ENCODE peak calls at places on chromosomes 7 and 10, in five cellular contexts. Y, I, W, O and B are unnamed samples. For H3K4me1 and H3K9me3, the result is how much of the 10 kb centered on the place peaks cover.

GRCh38 chr10:17523917-17524316 is 69.5 kb upstream of the ST8SIA6 start:
- DNase-seq in Y (no peak), I (peak), W (no peak), O (no peak), B (no peak)

GRCh38 chr10:34473174-34474059 is 341.7 kb downstream of the PARD3 start:
- DNase-seq in Y (no peak), I (no peak), W (no peak), O (no peak), B (no peak)

GRCh38 chr10:21493841-21494220 is 31.7 kb downstream of the SKIDA1 start:
- DNase-seq in Y (no peak), I (no peak), W (no peak), O (no peak), B (no peak)

GRCh38 chr7:43467846-43468245 is 115.1 kb upstream of the STK17A start:
- DNase-seq in Y (no peak), I (no peak), W (no peak), O (no peak), B (no peak)

GRCh38 chr10:3056280-3057037 is 10.9 kb upstream of the PFKP start:
- DNase-seq in Y (no peak), I (no peak), W (no peak), O (no peak), B (no peak)

GRCh38 chr10:110410329-110411046 is 87.2 kb upstream of the DUSP5 start:
- DNase-seq in Y (no peak), I (peak), W (no peak), O (no peak), B (no peak)

GRCh38 chr7:55280031-55280454 is 85.1 kb upstream of the LANCL2 start:
- DNase-seq in Y (peak), I (peak), W (peak), O (peak), B (peak)

GRCh38 chr10:58477122-58477521 is 35.5 kb upstream of the BICC1 start:
- DNase-seq in Y (no peak), I (no peak), W (no peak), O (peak), B (no peak)

GRCh38 chr10:129122846-129123245 is 344.2 kb upstream of the MGMT start:
- DNase-seq in Y (no peak), I (no peak), W (no peak), O (no peak), B (no peak)

GRCh38 chr10:96857613-96858012 is 25.5 kb downstream of the LCOR start:
- DNase-seq in Y (no peak), I (no peak), W (no peak), O (no peak), B (no peak)

GRCh38 chr7:76333388-76334101 is 25.2 kb downstream of the YWHAG start:
- DNase-seq in Y (peak), I (no peak), W (peak), O (peak), B (no peak)

GRCh38 chr10:100101526-100102076 is 19.9 kb upstream of the CPN1 start:
- DNase-seq in Y (no peak), I (peak), W (no peak), O (no peak), B (no peak)

GRCh38 chr10:66819691-66820090 is 106.1 kb upstream of the LRRTM3 start:
- DNase-seq in Y (no peak), I (no peak), W (no peak), O (no peak), B (no peak)

GRCh38 chr7:44608916-44609648 is 2.7 kb downstream of the OGDH start:
- DNase-seq in Y (no peak), I (no peak), W (no peak), O (no peak), B (no peak)

GRCh38 chr10:51257511-51258248 is 183.4 kb downstream of the PRKG1 start:
- DNase-seq in Y (no peak), I (no peak), W (no peak), O (no peak), B (no peak)

GRCh38 chr10:131848741-131849590 is 51.8 kb upstream of the PPP2R2D start:
- DNase-seq in Y (no peak), I (no peak), W (no peak), O (no peak), B (no peak)

GRCh38 chr7:123615344-123615743 is 13.7 kb downstream of the ASB15 start:
- DNase-seq in Y (no peak), I (no peak), W (no peak), O (no peak), B (no peak)

GRCh38 chr7:151342811-151343210 is 1.2 kb downstream of the NUB1 start:
- DNase-seq in Y (no peak), I (no peak), W (no peak), O (no peak), B (no peak)

GRCh38 chr10:113524539-113525490 is 28.0 kb upstream of the HABP2 start:
- DNase-seq in Y (no peak), I (no peak), W (no peak), O (no peak), B (no peak)

GRCh38 chr10:49310460-49310859 is 11.5 kb downstream of the C10orf71 start:
- DNase-seq in Y (no peak), I (no peak), W (no peak), O (no peak), B (no peak)

GRCh38 chr7:27409776-27410175 is 167.2 kb downstream of the EVX1 start:
- DNase-seq in Y (no peak), I (no peak), W (no peak), O (no peak), B (no peak)

GRCh38 chr10:17470246-17470645 is 15.9 kb upstream of the ST8SIA6 start:
- DNase-seq in Y (no peak), I (no peak), W (no peak), O (no peak), B (no peak)

GRCh38 chr7:112192236-112193154 is 13.7 kb downstream of the DOCK4 start:
- DNase-seq in Y (no peak), I (no peak), W (no peak), O (no peak), B (no peak)

GRCh38 chr10:19041176-19041575 is 7.4 kb upstream of the MALRD1 start:
- DNase-seq in Y (no peak), I (no peak), W (no peak), O (no peak), B (no peak)

GRCh38 chr7:24820730-24821044 is 63.4 kb upstream of the GSDME start:
- DNase-seq in Y (no peak), I (no peak), W (no peak), O (no peak), B (no peak)

GRCh38 chr7:153835712-153836265 is 216.4 kb upstream of the DPP6 start:
- DNase-seq in Y (peak), I (no peak), W (no peak), O (no peak), B (no peak)

GRCh38 chr7:142864980-142865747 is 10.3 kb downstream of the EPHB6 start:
- DNase-seq in Y (no peak), I (no peak), W (no peak), O (no peak), B (no peak)

GRCh38 chr10:79082631-79083581 is 14.1 kb downstream of the ZMIZ1 start:
- DNase-seq in Y (no peak), I (no peak), W (no peak), O (no peak), B (no peak)

DNA sequence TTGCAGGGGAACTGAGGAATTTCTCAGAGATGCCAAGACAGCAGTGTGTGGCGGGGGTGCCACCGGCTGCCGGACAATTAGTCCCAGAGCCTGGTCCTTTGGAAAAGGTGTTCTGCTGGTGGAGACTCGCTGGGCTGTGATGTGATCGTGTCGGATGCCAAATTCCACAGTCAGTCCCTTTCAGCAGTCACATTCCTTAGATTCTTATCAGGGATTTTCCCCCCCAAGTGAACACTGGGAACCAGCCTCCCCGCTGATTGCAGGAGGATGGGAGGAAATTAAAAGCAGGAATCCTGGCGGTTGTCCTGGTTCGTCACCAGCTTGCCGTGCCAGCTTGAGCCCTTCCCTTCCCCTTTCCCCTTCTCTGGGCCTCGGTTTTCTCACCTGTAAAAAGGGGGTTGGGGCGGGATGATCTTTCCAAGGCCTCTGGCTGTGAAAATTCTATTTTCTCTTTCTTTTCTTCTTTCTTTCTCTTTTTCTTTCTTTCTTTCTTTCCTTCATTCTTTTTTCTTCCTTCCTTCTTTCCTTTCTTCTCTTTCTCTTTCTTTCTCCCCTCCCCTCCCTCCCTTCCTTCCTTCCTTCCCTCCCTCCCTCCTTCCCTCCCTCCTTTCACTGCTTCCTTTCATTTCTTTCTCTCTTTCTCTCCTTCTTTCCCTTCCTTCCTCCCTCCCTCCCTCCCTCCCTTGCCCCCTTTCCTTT is 39.6 kb downstream of the COL26A1 start:
- DNase-seq in Y (no peak), I (no peak), W (no peak), O (no peak), B (peak)
- H3K4me3 ChIP-seq in Y (no peak), I (no peak), W (no peak), O (no peak), B (no peak)

GRCh38 chr7:155456772-155457543 is 971 bp upstream of the EN2 start:
- DNase-seq in Y (peak), I (peak), W (peak), O (peak), B (peak)
- H3K4me1 ChIP-seq in Y (under half), I (under half), W (under half), O (half or more), B (under half)

GRCh38 chr7:157709531-157710251 is 372.9 kb downstream of the DNAJB6 start:
- DNase-seq in Y (no peak), I (no peak), W (no peak), O (no peak), B (no peak)
- H3K9me3 ChIP-seq in Y (under half), I (under half), W (under half), O (under half), B (under half)

GRCh38 chr10:62561151-62561550 is 187.0 kb downstream of the ZNF365 start:
- DNase-seq in Y (no peak), I (no peak), W (no peak), O (no peak), B (no peak)
- H3K4me3 ChIP-seq in Y (no peak), I (no peak), W (no peak), O (no peak), B (no peak)

GRCh38 chr7:48089415-48089975 is 430 bp downstream of the UPP1 start:
- DNase-seq in Y (no peak), I (peak), W (no peak), O (no peak), B (peak)
- H3K4me1 ChIP-seq in Y (under half), I (under half), W (under half), O (half or more), B (under half)

GRCh38 chr7:128815289-128815938 is 14.8 kb upstream of the FLNC start:
- DNase-seq in Y (no peak), I (no peak), W (no peak), O (no peak), B (no peak)

GRCh38 chr7:128810997-128811396 is 19.2 kb upstream of the FLNC start:
- DNase-seq in Y (no peak), I (no peak), W (no peak), O (no peak), B (no peak)

GRCh38 chr7:128811631-128812430 is 18.4 kb upstream of the FLNC start:
- DNase-seq in Y (no peak), I (no peak), W (no peak), O (no peak), B (no peak)

GRCh38 chr7:128812514-128813168 is 17.6 kb upstream of the FLNC start:
- DNase-seq in Y (no peak), I (no peak), W (no peak), O (peak), B (no peak)

GRCh38 chr7:128814496-128814895 is 15.7 kb upstream of the FLNC start:
- DNase-seq in Y (no peak), I (no peak), W (no peak), O (no peak), B (no peak)
- H3K9me3 ChIP-seq in Y (under half), I (under half), W (under half), O (under half), B (under half)

DNA sequence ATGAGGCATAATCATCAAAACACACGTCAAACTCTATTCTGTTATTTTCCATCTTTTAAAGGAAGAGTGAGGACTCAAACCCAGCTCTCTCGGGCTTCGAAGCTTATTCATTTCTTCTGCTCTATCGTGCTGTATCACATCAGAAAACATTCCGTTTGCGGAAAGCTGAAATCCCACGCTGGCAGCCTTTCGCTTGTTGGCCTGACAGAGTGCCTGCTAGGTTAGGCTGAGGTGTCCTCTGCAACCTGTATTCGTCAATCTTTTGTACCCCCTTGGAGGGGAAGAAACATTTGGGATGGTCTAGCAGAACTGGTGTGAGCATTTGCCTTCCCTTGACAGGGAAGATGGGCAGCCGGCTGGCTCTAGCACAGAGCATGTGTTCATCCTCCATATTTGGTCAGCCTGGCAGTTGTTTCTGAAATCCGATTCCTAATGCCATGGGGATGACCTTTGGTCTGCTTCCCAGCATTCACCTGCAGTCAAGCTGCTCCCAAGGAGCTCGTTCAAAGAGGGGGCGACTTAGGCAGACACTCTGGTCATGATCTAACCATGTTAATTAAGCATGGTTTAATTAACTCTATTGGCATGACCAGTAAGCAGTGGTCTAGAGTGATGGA is 55.2 kb downstream of the TACC2 start:
- DNase-seq in Y (no peak), I (peak), W (peak), O (no peak), B (no peak)
- H3K4me3 ChIP-seq in Y (no peak), I (no peak), W (peak), O (no peak), B (no peak)